ENCODE peak calls at places on chromosomes 13 and 19, in eight cellular contexts. Y, J, V, H, C, K, W and S are unnamed samples.

GRCh38 chr19:10682397-10683063 is 18.7 kb upstream of the QTRT1 start:
- DNase-seq in Y (no peak), J (no peak), V (no peak), H (no peak), C (no peak), K (no peak), W (no peak), S (no peak)

GRCh38 chr13:107581009-107581408 is 634.3 kb downstream of the LIG4 start:
- DNase-seq in Y (no peak), J (no peak), V (no peak), H (no peak), C (no peak), K (no peak), W (no peak), S (no peak)

GRCh38 chr13:29568731-29569130 is 26.8 kb downstream of the SLC7A1 start:
- DNase-seq in Y (no peak), J (no peak), V (no peak), H (no peak), C (no peak), K (no peak), W (no peak), S (no peak)

GRCh38 chr13:42275098-42275471 is 3.1 kb downstream of the AKAP11 start:
- DNase-seq in Y (no peak), J (no peak), V (no peak), H (no peak), C (no peak), K (peak), W (no peak), S (peak)

GRCh38 chr19:13983213-13983889 is 22.8 kb downstream of the RFX1 start:
- DNase-seq in Y (no peak), J (no peak), V (no peak), H (no peak), C (no peak), K (no peak), W (no peak), S (no peak)

GRCh38 chr19:45117666-45118065 is 24.7 kb downstream of the PPP1R37 start:
- DNase-seq in Y (no peak), J (no peak), V (no peak), H (no peak), C (no peak), K (no peak), W (no peak), S (no peak)

GRCh38 chr19:18479964-18480723 is 41.7 kb downstream of the ELL start:
- DNase-seq in Y (no peak), J (no peak), V (peak), H (no peak), C (no peak), K (peak), W (peak), S (peak)

GRCh38 chr19:48573163-48573505 is 21.2 kb downstream of the SULT2B1 start:
- DNase-seq in Y (no peak), J (no peak), V (peak), H (no peak), C (no peak), K (no peak), W (no peak), S (no peak)

GRCh38 chr19:47109541-47110375 is 3.8 kb downstream of the ZC3H4 start:
- DNase-seq in Y (no peak), J (peak), V (peak), H (no peak), C (no peak), K (peak), W (peak), S (peak)

GRCh38 chr19:45151821-45152503 is 8.8 kb downstream of the NKPD1 start:
- DNase-seq in Y (no peak), J (no peak), V (no peak), H (no peak), C (no peak), K (no peak), W (no peak), S (no peak)

GRCh38 chr19:1853295-1854031 is 5.2 kb upstream of the REXO1 start:
- DNase-seq in Y (peak), J (peak), V (peak), H (peak), C (peak), K (peak), W (peak), S (peak)

GRCh38 chr19:50490411-50490811 is 13.8 kb upstream of the GARIN5A start:
- DNase-seq in Y (no peak), J (no peak), V (peak), H (no peak), C (no peak), K (no peak), W (no peak), S (no peak)

GRCh38 chr19:18697680-18698079 is 14.2 kb downstream of the CRTC1 start:
- DNase-seq in Y (no peak), J (no peak), V (peak), H (no peak), C (no peak), K (peak), W (no peak), S (no peak)

GRCh38 chr19:14517446-14517839 is 754 bp downstream of the DNAJB1 start:
- DNase-seq in Y (no peak), J (no peak), V (no peak), H (no peak), C (no peak), K (no peak), W (peak), S (peak)